ENCODE peak calls at places on chromosomes 6 and 20, in five cellular contexts. D, M, B, C and L are unnamed samples.

GRCh38 chr20:37407117-37407566 is 61.2 kb downstream of the SRC start:
- DNase-seq in D (no peak), M (no peak), B (no peak), C (no peak), L (no peak)

GRCh38 chr20:44722990-44723389 is 7.8 kb downstream of the CCN5 start:
- DNase-seq in D (no peak), M (no peak), B (no peak), C (no peak), L (no peak)

GRCh38 chr6:75188221-75188620 is 17.6 kb downstream of the COL12A1 start:
- DNase-seq in D (no peak), M (no peak), B (no peak), C (no peak), L (no peak)

GRCh38 chr20:42972591-42972990 is 217.1 kb downstream of the PTPRT start:
- DNase-seq in D (no peak), M (no peak), B (no peak), C (no peak), L (no peak)

GRCh38 chr6:36682328-36683144 is 4.0 kb downstream of the CDKN1A start:
- DNase-seq in D (no peak), M (peak; percentile 70), B (peak; percentile 42), C (no peak), L (peak; percentile 40)

GRCh38 chr6:1832844-1833787 is 223.4 kb downstream of the FOXC1 start:
- DNase-seq in D (peak; percentile 29), M (peak; percentile 52), B (peak; percentile 16), C (no peak), L (peak; percentile 32)

GRCh38 chr6:106084106-106084963 is 1.8 kb upstream of the PRDM1 start:
- DNase-seq in D (peak; percentile 90), M (no peak), B (peak; percentile 94), C (peak; percentile 49), L (peak; percentile 90)

GRCh38 chr20:49880724-49881445 is 34.4 kb downstream of the SPATA2 start:
- DNase-seq in D (no peak), M (no peak), B (no peak), C (no peak), L (no peak)

GRCh38 chr20:35461620-35462019 is 6.2 kb downstream of the CEP250 start:
- DNase-seq in D (no peak), M (no peak), B (no peak), C (no peak), L (no peak)

GRCh38 chr20:44590980-44591778 is 8.8 kb downstream of the PKIG start:
- DNase-seq in D (no peak), M (no peak), B (no peak), C (no peak), L (no peak)

GRCh38 chr6:9428416-9429172 is 986.3 kb downstream of the TFAP2A start:
- DNase-seq in D (peak; percentile 23), M (no peak), B (peak; percentile 27), C (no peak), L (peak; percentile 16)

GRCh38 chr6:123965894-123966293 is 162.2 kb downstream of the NKAIN2 start:
- DNase-seq in D (no peak), M (no peak), B (no peak), C (no peak), L (no peak)
- TF ChIP-seq CTCF in D (no peak), M (no peak), B (no peak), C (peak; percentile 41), L (no peak)

GRCh38 chr6:156773476-156773875 is 3.7 kb upstream of the ARID1B start:
- DNase-seq in D (no peak), M (no peak), B (no peak), C (no peak), L (no peak)

GRCh38 chr6:156775717-156776116 is 1.5 kb upstream of the ARID1B start:
- DNase-seq in D (no peak), M (no peak), B (no peak), C (no peak), L (no peak)

GRCh38 chr6:156776470-156776840 is 723 bp upstream of the ARID1B start:
- DNase-seq in D (no peak), M (no peak), B (no peak), C (no peak), L (peak; percentile 22)

GRCh38 chr6:156773935-156774871 is 3.0 kb upstream of the ARID1B start:
- DNase-seq in D (no peak), M (no peak), B (no peak), C (no peak), L (no peak)

DNA sequence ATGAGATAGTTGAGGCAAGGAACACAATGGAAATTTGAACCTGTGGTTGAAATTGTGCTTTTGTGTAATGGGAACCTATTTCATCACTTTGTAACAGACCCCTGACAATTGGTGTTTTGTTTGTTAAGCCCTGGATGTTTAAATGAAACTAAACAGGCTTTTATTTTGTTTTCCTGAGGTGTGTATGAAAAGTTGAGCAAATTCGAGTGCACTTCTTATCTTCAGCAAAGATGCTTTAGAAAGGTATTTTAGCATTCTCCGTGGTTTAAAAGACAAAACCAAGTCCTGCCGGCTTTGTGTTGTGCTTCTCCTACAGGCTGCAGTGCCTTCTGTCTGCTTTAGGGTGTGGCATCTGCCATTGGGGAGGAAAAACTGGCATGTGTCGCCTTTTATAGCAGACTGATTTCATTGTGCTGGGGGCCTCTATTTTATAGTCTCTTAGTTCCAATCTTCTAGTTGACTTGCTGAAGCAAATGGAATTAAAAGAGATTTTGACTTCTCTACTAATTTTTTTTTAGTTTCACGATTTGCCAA is 2.2 kb upstream of the ARID1B start:
- DNase-seq in D (no peak), M (no peak), B (no peak), C (peak; percentile 55), L (no peak)
- TF ChIP-seq CTCF in D (no peak), M (no peak), B (peak; percentile 26), C (no peak), L (no peak)

DNA sequence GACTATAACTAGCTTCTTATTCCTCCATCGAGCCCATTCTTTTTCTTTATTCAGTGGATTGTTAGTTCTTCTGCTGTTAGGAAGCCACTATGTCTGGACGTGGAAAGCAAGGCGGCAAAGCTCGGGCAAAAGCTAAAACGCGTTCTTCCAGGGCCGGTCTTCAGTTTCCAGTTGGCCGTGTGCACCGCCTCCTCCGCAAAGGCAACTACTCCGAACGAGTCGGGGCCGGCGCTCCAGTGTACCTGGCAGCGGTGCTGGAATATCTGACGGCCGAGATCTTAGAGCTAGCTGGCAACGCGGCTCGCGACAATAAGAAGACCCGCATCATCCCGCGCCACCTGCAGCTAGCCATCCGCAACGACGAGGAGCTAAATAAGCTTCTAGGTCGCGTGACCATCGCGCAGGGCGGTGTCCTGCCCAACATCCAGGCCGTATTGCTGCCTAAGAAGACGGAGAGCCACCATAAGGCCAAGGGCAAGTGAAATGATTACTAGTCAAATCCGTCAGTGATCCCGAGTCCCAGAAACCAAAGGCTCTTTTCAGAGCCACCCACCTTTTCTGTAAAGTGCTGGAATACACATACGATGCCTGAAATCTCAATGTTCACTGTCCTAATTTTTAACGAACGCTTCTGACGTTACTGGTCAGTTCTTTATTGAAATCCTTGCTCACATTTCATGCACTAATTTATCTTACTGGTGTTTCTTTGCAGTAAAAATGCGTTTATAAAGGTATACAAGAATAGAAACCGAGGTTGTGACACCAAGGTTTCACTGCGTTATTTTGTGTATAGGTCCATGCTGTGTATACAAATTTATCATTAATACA is 129.9 kb downstream of the HFE start:
- DNase-seq in D (peak; percentile 87), M (peak; percentile 87), B (peak; percentile 87), C (peak; percentile 90), L (peak; percentile 92)
- TF ChIP-seq CTCF in D (peak; percentile 35), M (peak; percentile 43), B (peak; percentile 54), C (peak; percentile 62), L (peak; percentile 72)

DNA sequence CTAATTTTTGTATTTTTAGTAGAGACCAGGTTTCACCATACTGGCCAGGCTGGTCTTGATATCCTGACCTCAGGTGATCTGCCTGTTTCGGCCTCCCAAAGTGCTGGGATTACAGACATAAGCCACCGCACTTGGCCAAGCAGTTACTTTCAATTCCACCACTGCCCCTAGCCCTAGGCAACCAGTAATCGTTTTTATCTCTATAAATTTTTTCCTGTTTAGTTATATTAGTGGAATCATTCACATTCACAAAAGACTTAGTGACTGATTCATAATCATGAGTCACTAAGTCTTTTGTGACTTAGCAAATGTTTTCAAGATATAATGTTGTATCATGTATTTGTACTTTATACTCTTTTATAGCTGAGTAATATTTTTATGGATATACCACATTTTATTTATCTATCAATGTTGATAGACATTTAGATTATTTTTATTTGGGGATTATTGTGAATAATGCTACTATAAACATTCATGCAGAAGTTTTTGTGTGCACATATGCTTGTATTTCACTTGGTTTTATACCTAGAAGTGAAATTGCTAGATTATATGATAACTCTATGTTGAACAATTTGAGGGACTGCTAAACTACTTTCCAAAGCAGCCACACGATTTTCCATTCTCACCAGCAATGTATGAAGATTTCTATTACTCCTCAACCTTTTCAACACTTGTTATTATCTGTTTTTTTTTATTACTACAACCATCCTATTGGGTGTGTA is 421.4 kb upstream of the ID4 start:
- DNase-seq in D (peak; percentile 27), M (no peak), B (peak; percentile 44), C (no peak), L (peak; percentile 69)
- TF ChIP-seq CTCF in D (no peak), M (no peak), B (no peak), C (no peak), L (no peak)

DNA sequence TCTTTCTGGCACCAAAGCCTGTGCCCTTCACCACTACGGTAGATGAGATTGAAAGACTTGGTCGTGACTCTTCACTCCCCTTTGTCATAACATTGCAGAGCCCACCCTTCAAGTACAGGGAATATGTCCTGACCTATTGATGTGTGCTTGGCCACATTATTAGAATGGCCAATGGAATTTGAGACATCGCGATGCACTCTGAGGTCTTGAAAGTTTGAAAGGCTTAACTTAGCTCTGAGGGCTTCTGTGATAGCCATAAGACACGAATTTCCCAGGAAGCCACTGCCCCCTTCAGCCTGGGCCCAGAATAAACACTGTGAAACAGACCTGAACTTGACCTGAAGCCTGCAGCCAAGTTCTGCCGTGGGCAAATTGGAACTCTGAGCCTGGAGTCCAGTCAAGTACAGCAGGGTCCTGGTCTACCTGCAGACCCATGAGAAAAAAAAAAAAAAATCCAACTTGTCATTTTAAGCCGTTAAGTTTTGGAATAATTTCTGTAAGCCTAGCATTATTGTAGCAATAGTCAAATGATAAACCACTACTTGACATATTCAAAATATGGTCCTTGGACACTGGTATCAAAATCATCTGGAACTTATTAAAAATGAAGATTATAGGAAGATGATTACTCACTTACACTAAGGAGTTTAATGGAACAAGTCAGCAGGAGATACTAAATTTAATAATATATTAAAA is 36.9 kb upstream of the TRAF3IP2 start:
- DNase-seq in D (no peak), M (peak; percentile 68), B (peak; percentile 79), C (peak; percentile 57), L (peak; percentile 47)
- TF ChIP-seq CTCF in D (peak; percentile 59), M (peak; percentile 72), B (peak; percentile 81), C (no peak), L (peak; percentile 75)

GRCh38 chr6:144156991-144157390 is 6.7 kb downstream of the STX11 start:
- DNase-seq in D (no peak), M (no peak), B (no peak), C (no peak), L (no peak)
- TF ChIP-seq CTCF in D (no peak), M (no peak), B (no peak), C (no peak), L (no peak)

GRCh38 chr6:130293800-130294199 is 71.0 kb upstream of the SAMD3 start:
- DNase-seq in D (peak; percentile 70), M (no peak), B (peak; percentile 77), C (peak; percentile 25), L (peak; percentile 73)
- TF ChIP-seq CTCF in D (peak; percentile 71), M (peak; percentile 32), B (peak; percentile 92), C (peak; percentile 32), L (peak; percentile 85)

DNA sequence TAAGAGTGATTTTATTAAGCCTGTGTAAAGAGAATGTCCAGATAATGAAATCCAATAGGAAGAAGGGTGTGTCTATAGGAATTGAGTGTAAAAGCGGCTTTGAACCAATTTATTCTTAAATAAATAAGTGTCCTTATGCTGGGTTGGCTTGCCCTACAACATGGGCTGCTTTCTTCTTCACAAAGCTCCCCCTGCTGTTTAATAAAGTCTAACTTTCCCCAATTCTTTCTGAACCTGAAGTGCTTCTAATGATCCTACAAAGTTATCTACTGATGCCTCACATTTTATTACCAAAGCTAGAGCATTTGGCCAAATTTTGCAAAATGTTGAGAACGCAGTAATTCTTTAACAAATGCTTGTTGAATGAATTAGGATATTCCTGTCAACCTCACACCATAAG is 36.3 kb upstream of the SIRT5 start:
- DNase-seq in D (peak; percentile 21), M (no peak), B (peak; percentile 69), C (no peak), L (peak; percentile 34)
- TF ChIP-seq CTCF in D (peak; percentile 38), M (peak; percentile 39), B (peak; percentile 60), C (no peak), L (peak; percentile 75)